ENCODE peak calls at places on chromosomes 11 and 22, in eight cellular contexts. I is K562, M is upper lobe of left lung, Q is Panc1, V is GM12878, D is HCT116, K is HepG2, N is GM23338. X is an unnamed sample.

GRCh38 chr11:105220175-105220574 is 80.6 kb upstream of the CARD18 start:
- ATAC-seq in I (no peak), M (no peak), Q (no peak), V (no peak), D (no peak), K (no peak), N (no peak), X (no peak)

GRCh38 chr22:19765477-19766234 is 5.1 kb downstream of the TBX1 start:
- ATAC-seq in I (peak), M (no peak), Q (peak), V (no peak), D (peak), K (no peak), N (peak), X (no peak)

GRCh38 chr11:69033431-69033830 is 15.3 kb upstream of the TPCN2 start:
- ATAC-seq in I (no peak), M (no peak), Q (no peak), V (no peak), D (no peak), K (no peak), N (no peak), X (no peak)

GRCh38 chr11:83105167-83105566 is 33.5 kb upstream of the RAB30 start:
- ATAC-seq in I (no peak), M (no peak), Q (no peak), V (no peak), D (no peak), K (no peak), N (no peak), X (no peak)

GRCh38 chr11:114196994-114197702 is 99.1 kb upstream of the NNMT start:
- ATAC-seq in I (no peak), M (no peak), Q (no peak), V (no peak), D (no peak), K (no peak), N (no peak), X (peak)

GRCh38 chr11:124605719-124606118 is 5.5 kb upstream of the PANX3 start:
- ATAC-seq in I (no peak), M (peak), Q (no peak), V (no peak), D (no peak), K (no peak), N (no peak), X (no peak)

GRCh38 chr22:35312198-35313059 is 12.7 kb downstream of the TOM1 start:
- ATAC-seq in I (no peak), M (no peak), Q (peak), V (no peak), D (peak), K (peak), N (no peak), X (no peak)

GRCh38 chr11:72686639-72687215 is 12.5 kb upstream of the PDE2A start:
- ATAC-seq in I (no peak), M (no peak), Q (no peak), V (no peak), D (no peak), K (no peak), N (no peak), X (peak)

GRCh38 chr22:21824439-21824912 is 43.0 kb downstream of the MAPK1 start:
- ATAC-seq in I (no peak), M (no peak), Q (no peak), V (peak), D (no peak), K (no peak), N (no peak), X (no peak)

GRCh38 chr11:84806354-84806753 is 820.8 kb downstream of the DLG2 start:
- ATAC-seq in I (no peak), M (no peak), Q (no peak), V (no peak), D (no peak), K (no peak), N (no peak), X (no peak)

GRCh38 chr11:84794663-84795443 is 832.3 kb downstream of the DLG2 start:
- ATAC-seq in I (no peak), M (peak), Q (no peak), V (no peak), D (no peak), K (no peak), N (no peak), X (no peak)

GRCh38 chr11:84795698-84796097 is 831.4 kb downstream of the DLG2 start:
- ATAC-seq in I (no peak), M (no peak), Q (no peak), V (no peak), D (no peak), K (no peak), N (no peak), X (no peak)

GRCh38 chr11:84804026-84804425 is 823.1 kb downstream of the DLG2 start:
- ATAC-seq in I (no peak), M (no peak), Q (no peak), V (no peak), D (no peak), K (no peak), N (no peak), X (no peak)

DNA sequence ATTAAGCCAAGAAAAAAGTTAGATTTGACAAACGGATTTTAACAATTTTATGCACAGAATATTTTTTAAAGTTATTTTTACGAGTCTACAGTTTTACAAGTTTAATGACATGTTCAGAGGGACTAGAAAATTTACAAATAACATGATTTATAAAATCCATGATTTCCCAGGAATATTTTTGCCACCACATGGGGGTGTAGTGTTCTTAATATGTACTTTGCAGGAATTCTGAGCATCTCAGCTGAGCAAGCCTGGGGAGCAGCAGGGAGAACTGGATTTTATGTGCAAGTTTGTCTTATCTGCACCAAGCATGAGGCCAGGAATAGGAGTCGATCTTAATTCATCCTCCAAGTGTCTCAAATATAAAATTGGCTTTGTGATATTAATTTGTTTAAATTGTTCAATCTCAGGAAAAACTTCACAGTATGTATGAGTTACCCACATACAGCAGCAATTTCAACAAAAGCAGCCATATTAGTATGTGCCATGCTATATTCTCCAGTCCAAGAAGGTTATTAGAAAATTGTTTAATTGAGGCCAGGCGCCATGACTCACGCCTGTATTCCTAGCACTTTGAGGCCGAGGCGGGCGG is 826.3 kb downstream of the DLG2 start:
- ATAC-seq in I (no peak), M (no peak), Q (no peak), V (no peak), D (no peak), K (peak), N (no peak), X (no peak)
- TF ChIP-seq CTCF in I (no peak), M (no peak), Q (peak), V (no peak), D (peak), K (peak), N (peak), X (no peak)

GRCh38 chr11:67289651-67290479 is 762 bp downstream of the ANKRD13D start:
- ATAC-seq in I (peak), M (no peak), Q (peak), V (peak), D (peak), K (peak), N (peak), X (no peak)
- H3K27ac ChIP-seq in I (peak), M (peak), Q (peak), V (peak), D (peak), K (peak), N (no peak), X (peak)

DNA sequence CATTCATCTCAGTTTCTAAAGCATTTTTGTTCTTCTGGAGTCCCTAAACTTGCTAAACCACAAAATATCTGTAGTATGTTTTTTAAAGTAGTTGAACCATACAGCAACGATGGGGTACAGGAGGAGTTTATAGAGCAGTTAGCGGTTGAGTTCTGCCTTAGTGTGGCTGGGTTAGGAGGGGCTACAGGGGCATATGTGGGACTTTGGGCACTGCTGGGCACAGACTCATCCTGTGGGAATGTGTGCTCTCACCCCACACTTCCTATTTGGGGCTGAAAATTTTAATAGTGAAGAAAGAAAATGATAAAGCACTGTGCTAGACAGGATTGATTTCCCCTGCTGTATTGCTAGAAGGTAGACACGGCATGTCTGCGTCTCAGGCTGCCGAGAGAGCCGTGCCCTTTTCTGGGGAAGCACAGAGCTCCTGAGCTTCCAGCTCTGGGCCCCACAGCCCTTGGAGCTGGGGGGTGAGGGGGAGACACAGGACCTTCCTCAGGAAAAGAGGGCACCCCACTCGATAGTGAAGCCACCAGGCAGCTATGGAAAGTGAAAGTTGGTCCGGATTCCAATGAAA is 81.3 kb upstream of the PPARA start:
- ATAC-seq in I (peak), M (no peak), Q (no peak), V (no peak), D (no peak), K (no peak), N (no peak), X (no peak)
- TF ChIP-seq POLR2AphosphoS5 in I (no peak), M (no peak), Q (no peak), V (no peak), D (no peak), K (no peak), N (no peak), X (no peak)

GRCh38 chr11:102309621-102310541 is 7.4 kb upstream of the BIRC3 start:
- ATAC-seq in I (peak), M (no peak), Q (no peak), V (no peak), D (peak), K (peak), N (peak), X (no peak)
- TF ChIP-seq CTCF in I (peak), M (no peak), Q (peak), V (no peak), D (peak), K (peak), N (peak), X (no peak)

DNA sequence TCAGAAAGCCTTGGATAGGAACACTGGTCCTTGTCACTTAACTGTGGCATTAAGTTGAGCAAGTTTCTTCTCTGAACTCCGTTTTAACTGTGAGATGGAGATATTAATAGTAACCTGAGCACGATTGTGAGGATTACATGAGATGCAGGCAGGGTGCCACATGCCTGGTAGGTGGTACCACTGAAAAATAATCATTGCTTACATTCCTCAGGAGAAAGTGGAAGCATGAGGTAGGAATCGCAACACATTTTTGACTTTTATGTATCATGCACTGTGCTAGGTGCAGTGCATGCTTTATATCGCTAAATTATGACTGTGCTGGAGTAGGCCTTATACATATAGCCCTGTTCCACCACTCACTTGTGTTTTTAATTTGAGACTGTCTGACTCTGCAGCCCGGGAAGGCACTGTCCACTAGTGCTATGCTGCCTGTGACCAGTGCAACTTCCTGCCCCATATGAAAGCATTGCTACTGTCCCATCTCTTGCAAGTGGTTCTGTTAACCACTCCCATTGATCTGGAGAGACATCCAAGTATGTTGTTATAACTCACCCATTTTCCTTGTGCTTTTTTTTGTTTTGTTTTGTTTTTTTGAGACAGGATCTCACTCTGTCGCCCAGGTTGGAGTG is 997 bp downstream of the UQCR10 start:
- ATAC-seq in I (no peak), M (no peak), Q (no peak), V (no peak), D (no peak), K (no peak), N (no peak), X (no peak)
- H3K27ac ChIP-seq in I (peak), M (peak), Q (peak), V (peak), D (peak), K (peak), N (no peak), X (peak)

GRCh38 chr11:9756461-9756860 is 92.6 kb downstream of the SWAP70 start:
- ATAC-seq in I (no peak), M (no peak), Q (no peak), V (no peak), D (no peak), K (no peak), N (no peak), X (no peak)
- TF ChIP-seq POLR2AphosphoS5 in I (no peak), M (no peak), Q (no peak), V (no peak), D (no peak), K (no peak), N (no peak), X (no peak)

GRCh38 chr11:131498631-131499053 is 128.2 kb downstream of the NTM start:
- ATAC-seq in I (no peak), M (no peak), Q (no peak), V (no peak), D (no peak), K (no peak), N (peak), X (no peak)

GRCh38 chr11:131506376-131506775 is 136.0 kb downstream of the NTM start:
- ATAC-seq in I (no peak), M (no peak), Q (no peak), V (no peak), D (no peak), K (no peak), N (no peak), X (no peak)

GRCh38 chr11:131503017-131503416 is 132.6 kb downstream of the NTM start:
- ATAC-seq in I (no peak), M (no peak), Q (no peak), V (no peak), D (no peak), K (no peak), N (no peak), X (no peak)

GRCh38 chr11:131499199-131499598 is 128.8 kb downstream of the NTM start:
- ATAC-seq in I (no peak), M (no peak), Q (no peak), V (no peak), D (no peak), K (no peak), N (no peak), X (no peak)

DNA sequence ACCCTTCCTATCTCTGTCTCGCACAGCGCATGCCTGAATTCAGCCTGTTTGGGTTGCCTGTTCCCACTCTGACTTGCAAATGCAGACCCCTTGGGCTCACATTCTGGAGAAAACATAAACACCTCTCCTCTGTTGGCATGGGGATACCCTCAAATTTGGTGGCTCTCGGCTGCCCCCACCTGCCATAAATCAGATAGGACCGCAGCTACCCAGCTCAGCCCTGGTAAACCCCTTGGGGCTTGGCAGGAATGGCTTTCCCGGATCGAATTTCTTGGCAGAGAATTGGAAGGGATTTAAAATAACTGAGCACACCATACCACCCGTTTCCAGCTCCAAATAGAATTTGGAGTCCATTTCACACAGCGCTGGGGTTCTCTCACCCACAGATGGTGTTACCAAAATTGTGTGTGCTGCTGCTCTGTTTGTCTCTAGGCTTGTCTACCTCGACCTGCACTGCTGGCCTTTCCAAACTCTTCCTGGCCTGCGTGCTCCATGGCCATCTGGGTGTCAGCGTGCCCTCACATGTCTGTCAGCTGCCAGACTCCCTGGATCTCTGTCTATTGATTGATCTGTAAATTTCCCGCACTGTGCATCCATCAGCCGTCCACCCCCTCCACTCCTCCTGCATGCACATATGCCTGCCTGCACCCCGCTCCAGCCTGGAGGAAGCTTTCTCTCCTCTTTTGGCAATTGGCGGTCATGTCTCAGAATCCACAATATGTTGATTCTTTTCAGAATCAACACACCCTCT is 134.0 kb downstream of the NTM start:
- ATAC-seq in I (peak), M (no peak), Q (peak), V (no peak), D (no peak), K (peak), N (peak), X (no peak)
- TF ChIP-seq CTCF in I (no peak), M (no peak), Q (no peak), V (no peak), D (peak), K (no peak), N (peak), X (no peak)

DNA sequence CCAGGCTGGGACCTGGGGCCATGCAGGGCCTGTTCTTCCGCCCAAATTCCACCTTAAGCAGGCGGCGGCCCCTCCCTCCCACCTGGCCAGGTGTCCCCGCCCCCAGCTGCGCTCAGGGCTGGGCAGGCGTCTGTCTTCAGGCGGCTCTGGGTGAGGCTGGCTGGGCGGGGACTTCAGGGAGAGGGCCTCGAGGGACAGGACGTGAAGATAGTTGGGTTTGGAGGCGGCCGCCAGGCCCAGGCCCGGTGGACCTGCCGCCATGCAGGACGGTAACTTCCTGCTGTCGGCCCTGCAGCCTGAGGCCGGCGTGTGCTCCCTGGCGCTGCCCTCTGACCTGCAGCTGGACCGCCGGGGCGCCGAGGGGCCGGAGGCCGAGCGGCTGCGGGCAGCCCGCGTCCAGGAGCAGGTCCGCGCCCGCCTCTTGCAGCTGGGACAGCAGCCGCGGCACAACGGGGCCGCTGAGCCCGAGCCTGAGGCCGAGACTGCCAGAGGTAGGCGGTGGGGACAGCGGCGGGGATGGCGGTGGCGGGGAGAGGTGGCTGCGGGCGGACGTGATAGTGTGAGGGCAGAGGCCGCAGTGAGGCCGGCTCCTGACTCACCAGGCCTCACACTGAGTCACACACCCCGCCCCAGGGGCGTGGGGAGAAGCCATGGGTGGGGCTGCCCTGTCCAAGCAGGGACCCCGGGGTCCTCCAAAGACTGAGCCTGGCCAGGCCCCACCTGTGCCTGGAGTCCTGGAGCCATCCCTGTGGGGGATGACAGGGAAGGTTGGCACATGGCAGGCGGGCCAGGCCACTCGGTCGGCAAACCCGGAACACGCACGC is at the start of gene PKP3:
- ATAC-seq in I (peak), M (peak), Q (peak), V (no peak), D (peak), K (peak), N (peak), X (no peak)
- H3K27ac ChIP-seq in I (peak), M (peak), Q (peak), V (no peak), D (peak), K (peak), N (no peak), X (no peak)

GRCh38 chr11:74681686-74682651 is 49.3 kb downstream of the CHRDL2 start:
- ATAC-seq in I (no peak), M (no peak), Q (peak), V (no peak), D (no peak), K (no peak), N (no peak), X (peak)
- TF ChIP-seq POLR2AphosphoS5 in I (no peak), M (no peak), Q (no peak), V (no peak), D (no peak), K (no peak), N (no peak), X (peak)

X was measured in gastroesophageal sphincter.